ENCODE peak calls at places on chromosome 6, in four cellular contexts. One of them, this sample, is unnamed.

GRCh38 chr6:32082951-32083350 is 26.2 kb downstream of the TNXB start:
- DNase-seq in IMR-90: no peak
- DNase-seq in endothelial cell of umbilical vein: no peak
- DNase-seq in fibroblast of the aortic adventitia: peak; percentile 96
- DNase-seq in this sample: peak; percentile 97

GRCh38 chr6:73079611-73079955 is 145.7 kb downstream of the KHDC1L start:
- DNase-seq in IMR-90: peak; percentile 84
- DNase-seq in endothelial cell of umbilical vein: no peak
- DNase-seq in fibroblast of the aortic adventitia: peak; percentile 54
- DNase-seq in this sample: peak; percentile 66

GRCh38 chr6:130377371-130377770 is 11.6 kb downstream of the TMEM200A start:
- DNase-seq in IMR-90: peak; percentile 50
- DNase-seq in endothelial cell of umbilical vein: no peak
- DNase-seq in fibroblast of the aortic adventitia: no peak
- DNase-seq in this sample: no peak

GRCh38 chr6:151176941-151177760 is 62.6 kb upstream of the AKAP12 start:
- DNase-seq in IMR-90: no peak
- DNase-seq in endothelial cell of umbilical vein: no peak
- DNase-seq in fibroblast of the aortic adventitia: peak; percentile 46
- DNase-seq in this sample: no peak

GRCh38 chr6:71433441-71433840 is 144.8 kb downstream of the OGFRL1 start:
- DNase-seq in IMR-90: no peak
- DNase-seq in endothelial cell of umbilical vein: peak; percentile 67
- DNase-seq in fibroblast of the aortic adventitia: no peak
- DNase-seq in this sample: no peak

GRCh38 chr6:1286972-1287600 is 24.8 kb upstream of the FOXQ1 start:
- DNase-seq in IMR-90: peak; percentile 87
- DNase-seq in endothelial cell of umbilical vein: no peak
- DNase-seq in fibroblast of the aortic adventitia: peak; percentile 81
- DNase-seq in this sample: peak; percentile 93

GRCh38 chr6:43742931-43743632 is 26.9 kb upstream of the VEGFA start:
- DNase-seq in IMR-90: no peak
- DNase-seq in endothelial cell of umbilical vein: no peak
- DNase-seq in fibroblast of the aortic adventitia: no peak
- DNase-seq in this sample: no peak

GRCh38 chr6:20402181-20403079 is 751 bp downstream of the E2F3 start:
- DNase-seq in IMR-90: no peak
- DNase-seq in endothelial cell of umbilical vein: peak; percentile 42
- DNase-seq in fibroblast of the aortic adventitia: no peak
- DNase-seq in this sample: peak; percentile 24

GRCh38 chr6:11275598-11275997 is 43.1 kb upstream of the NEDD9 start:
- DNase-seq in IMR-90: no peak
- DNase-seq in endothelial cell of umbilical vein: no peak
- DNase-seq in fibroblast of the aortic adventitia: no peak
- DNase-seq in this sample: no peak

DNA sequence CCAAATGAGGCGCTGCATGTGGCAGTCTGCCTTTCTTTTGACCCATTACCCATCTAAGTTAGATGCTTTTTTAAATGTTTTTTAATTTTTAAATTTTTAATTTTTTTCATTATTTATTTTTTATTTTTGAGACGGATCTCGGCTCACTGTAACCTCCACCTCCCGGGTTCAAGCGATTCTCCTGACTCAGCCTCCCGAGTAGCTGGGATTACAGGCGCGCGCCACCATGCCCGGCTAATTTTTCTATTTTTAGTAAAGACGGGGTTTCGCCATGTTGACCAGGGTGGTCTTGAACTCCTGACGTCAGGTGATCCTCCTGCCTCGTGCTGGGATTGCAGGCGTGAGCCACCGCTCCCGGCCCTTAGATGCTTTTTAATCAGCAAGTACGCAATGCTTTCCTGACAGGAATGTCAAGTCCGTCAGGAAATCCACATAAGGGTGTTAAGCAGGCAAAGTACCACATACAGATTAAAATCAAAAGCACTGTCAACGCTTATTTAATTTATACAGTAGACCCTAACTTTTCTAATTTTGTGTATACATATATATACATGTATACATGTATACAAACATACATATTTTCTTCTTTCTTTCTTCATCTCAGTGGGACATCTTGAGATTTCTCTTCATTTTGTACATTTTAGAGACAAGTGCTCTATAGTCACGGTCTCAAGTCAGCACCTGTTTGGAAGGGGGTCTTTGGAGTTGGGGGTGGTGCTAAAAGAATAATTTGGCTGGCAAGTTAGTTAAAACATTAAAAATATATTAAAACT is 1.0 kb upstream of the GSTA4 start:
- DNase-seq in IMR-90: peak; percentile 91
- DNase-seq in endothelial cell of umbilical vein: peak; percentile 69
- DNase-seq in fibroblast of the aortic adventitia: peak; percentile 88
- DNase-seq in this sample: peak; percentile 87
- H3K4me3 ChIP-seq in IMR-90: peak overlapping the region; percentile 4
- H3K4me3 ChIP-seq in endothelial cell of umbilical vein: no peak overlapping the region
- H3K4me3 ChIP-seq in fibroblast of the aortic adventitia: peak overlapping the region; percentile 38
- H3K4me3 ChIP-seq in this sample: peak overlapping the region; percentile 1

GRCh38 chr6:144036064-144036873 is 28.2 kb upstream of the PLAGL1 start:
- DNase-seq in IMR-90: peak; percentile 40
- DNase-seq in endothelial cell of umbilical vein: peak; percentile 6
- DNase-seq in fibroblast of the aortic adventitia: peak; percentile 60
- DNase-seq in this sample: peak; percentile 61
- TF ChIP-seq CTCF in IMR-90: no peak
- TF ChIP-seq CTCF in endothelial cell of umbilical vein: no peak
- TF ChIP-seq CTCF in fibroblast of the aortic adventitia: no peak
- TF ChIP-seq CTCF in this sample: peak; percentile 14

DNA sequence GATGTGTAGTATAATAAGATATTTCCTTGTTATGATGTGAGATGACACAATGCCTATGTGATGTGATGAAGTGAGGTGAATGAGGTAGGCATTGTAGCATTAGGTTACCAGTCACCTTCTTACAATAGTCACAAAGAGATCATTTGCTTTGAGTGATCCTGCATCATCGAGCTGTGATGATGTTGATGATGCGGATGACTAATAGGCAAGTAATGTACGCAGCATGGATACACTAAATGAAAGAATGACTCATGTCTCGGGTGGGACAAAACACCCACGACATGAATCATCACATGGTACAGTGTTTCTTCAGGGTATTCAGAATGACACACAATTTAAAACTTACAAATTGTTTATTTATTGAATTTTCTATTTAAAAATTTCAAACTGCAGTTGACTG is 806.3 kb upstream of the GJE1 start:
- DNase-seq in IMR-90: peak; percentile 100
- DNase-seq in endothelial cell of umbilical vein: peak; percentile 94
- DNase-seq in fibroblast of the aortic adventitia: peak; percentile 97
- DNase-seq in this sample: peak; percentile 96
- H3K4me3 ChIP-seq in IMR-90: peak overlapping the region; percentile 14
- H3K4me3 ChIP-seq in endothelial cell of umbilical vein: peak overlapping the region; percentile 3
- H3K4me3 ChIP-seq in fibroblast of the aortic adventitia: peak overlapping the region; percentile 44
- H3K4me3 ChIP-seq in this sample: peak overlapping the region; percentile 48

GRCh38 chr6:157762636-157763035 is 60.4 kb upstream of the SNX9 start:
- DNase-seq in IMR-90: no peak
- DNase-seq in endothelial cell of umbilical vein: peak; percentile 39
- DNase-seq in fibroblast of the aortic adventitia: no peak
- DNase-seq in this sample: no peak
- TF ChIP-seq CTCF in IMR-90: peak; percentile 19
- TF ChIP-seq CTCF in endothelial cell of umbilical vein: peak; percentile 26
- TF ChIP-seq CTCF in fibroblast of the aortic adventitia: peak; percentile 15
- TF ChIP-seq CTCF in this sample: peak; percentile 16

DNA sequence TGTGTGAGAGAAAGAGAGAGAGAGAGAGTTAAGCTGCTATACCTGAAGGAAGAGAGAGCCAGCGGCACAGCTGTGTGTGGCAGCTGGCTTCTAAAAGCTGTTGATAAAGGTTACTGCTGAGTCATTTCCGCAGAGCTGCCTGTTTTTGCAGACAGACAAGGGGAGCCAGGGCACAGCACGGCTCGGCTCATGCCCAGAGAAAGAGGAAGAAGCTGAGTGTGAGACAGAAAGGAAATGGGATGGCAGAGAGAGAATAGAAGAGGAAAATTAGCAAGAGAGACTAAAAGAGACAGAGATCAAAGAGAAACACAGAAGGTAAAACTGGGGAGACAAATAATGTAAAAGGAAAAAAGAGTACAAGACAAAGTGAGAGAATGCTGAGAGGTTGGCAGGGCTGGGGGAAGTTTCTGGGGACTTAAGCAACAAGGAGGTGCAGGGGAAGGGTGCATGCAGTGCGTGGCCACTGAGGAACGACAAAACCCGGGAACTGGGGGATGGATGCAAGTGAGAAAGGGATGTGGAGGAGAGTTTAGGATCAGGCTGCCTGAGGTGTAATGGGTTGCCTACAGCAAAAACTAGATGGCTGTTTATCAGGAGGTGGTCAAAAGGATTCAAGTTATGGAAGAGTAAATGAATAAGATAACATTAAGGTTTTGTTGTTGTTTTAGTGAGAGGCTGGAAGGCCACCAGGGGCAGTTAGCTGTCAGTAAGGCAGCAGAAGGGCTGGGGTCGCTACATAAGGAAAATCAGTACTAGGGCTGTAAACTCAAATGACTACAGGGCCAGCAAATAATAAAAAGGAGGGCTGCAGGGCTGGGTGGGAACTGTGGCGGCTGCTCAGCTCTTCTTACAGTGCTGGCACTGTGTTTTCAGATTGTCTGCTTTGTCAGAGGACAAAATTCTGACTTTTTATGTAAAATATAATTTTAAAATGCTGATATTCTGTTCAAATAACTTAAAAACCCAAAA is 22.9 kb downstream of the HLA-A start:
- DNase-seq in IMR-90: peak; percentile 91
- DNase-seq in endothelial cell of umbilical vein: peak; percentile 94
- DNase-seq in fibroblast of the aortic adventitia: peak; percentile 86
- DNase-seq in this sample: peak; percentile 83
- H3K4me3 ChIP-seq in IMR-90: peak overlapping the region; percentile 41
- H3K4me3 ChIP-seq in endothelial cell of umbilical vein: peak overlapping the region; percentile 1
- H3K4me3 ChIP-seq in fibroblast of the aortic adventitia: peak overlapping the region; percentile 56
- H3K4me3 ChIP-seq in this sample: peak overlapping the region; percentile 60

DNA sequence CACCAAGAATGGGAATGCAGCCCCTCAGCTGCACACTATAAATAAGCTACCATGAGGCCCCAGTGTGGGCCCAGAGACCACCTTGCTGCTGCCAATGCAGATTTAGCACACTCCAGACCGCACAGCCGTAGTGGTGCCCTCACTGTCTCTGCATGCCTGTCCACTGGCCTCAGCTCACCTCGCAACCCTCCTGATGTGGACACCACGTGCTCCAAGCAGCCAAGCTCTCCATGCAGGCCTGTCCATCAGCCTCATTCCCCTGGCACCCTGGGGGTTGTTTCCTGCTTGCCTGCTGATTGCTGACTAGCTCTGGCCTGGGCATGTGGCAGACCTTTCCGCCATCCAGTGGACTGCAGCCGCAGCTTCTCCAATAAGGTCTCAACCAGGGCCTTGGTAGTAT is 36.2 kb downstream of the ZBTB9 start:
- DNase-seq in IMR-90: no peak
- DNase-seq in endothelial cell of umbilical vein: no peak
- DNase-seq in fibroblast of the aortic adventitia: no peak
- DNase-seq in this sample: no peak
- TF ChIP-seq CTCF in IMR-90: no peak
- TF ChIP-seq CTCF in endothelial cell of umbilical vein: no peak
- TF ChIP-seq CTCF in fibroblast of the aortic adventitia: no peak
- TF ChIP-seq CTCF in this sample: no peak

GRCh38 chr6:109456710-109457595 is 1.4 kb upstream of the MICAL1 start:
- DNase-seq in IMR-90: peak; percentile 31
- DNase-seq in endothelial cell of umbilical vein: peak; percentile 18
- DNase-seq in fibroblast of the aortic adventitia: peak; percentile 96
- DNase-seq in this sample: peak; percentile 87
- H3K4me3 ChIP-seq in IMR-90: peak overlapping the region; percentile 98
- H3K4me3 ChIP-seq in endothelial cell of umbilical vein: no peak overlapping the region
- H3K4me3 ChIP-seq in fibroblast of the aortic adventitia: peak overlapping the region; percentile 88
- H3K4me3 ChIP-seq in this sample: peak overlapping the region; percentile 92

DNA sequence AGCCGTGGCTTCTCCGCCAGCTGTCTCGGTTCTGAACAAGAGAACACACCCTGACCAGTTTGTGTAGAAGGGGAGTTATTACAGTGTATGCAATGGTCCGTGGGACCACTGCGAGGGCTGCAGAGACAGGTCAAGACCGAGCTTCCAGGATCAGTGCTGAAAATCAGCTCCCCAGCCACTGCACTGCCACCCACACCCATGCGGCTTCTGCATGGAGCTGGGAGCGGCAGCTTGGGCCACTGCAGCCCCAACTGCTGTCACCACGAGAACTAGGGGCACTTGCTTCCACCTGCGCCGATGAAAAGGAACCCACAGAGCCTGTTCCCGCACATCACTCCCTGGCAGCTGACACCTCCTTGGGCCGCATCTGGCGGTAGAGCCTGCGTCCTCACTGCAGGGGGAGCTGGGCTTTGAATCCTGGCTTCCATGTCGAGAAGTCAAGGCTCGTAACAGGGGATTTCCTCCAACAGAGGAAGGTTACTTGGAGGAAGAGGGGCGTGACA is 56.2 kb downstream of the TMEM242 start:
- DNase-seq in IMR-90: no peak
- DNase-seq in endothelial cell of umbilical vein: no peak
- DNase-seq in fibroblast of the aortic adventitia: no peak
- DNase-seq in this sample: no peak
- TF ChIP-seq CTCF in IMR-90: no peak
- TF ChIP-seq CTCF in endothelial cell of umbilical vein: no peak
- TF ChIP-seq CTCF in fibroblast of the aortic adventitia: no peak
- TF ChIP-seq CTCF in this sample: no peak